ENCODE peak calls at places on chromosome 3, in ten cellular contexts. L, Z, H, K, N, V, S, B, M and T are unnamed samples.

GRCh38 chr3:177569823-177570657 is 372.8 kb upstream of the TBL1XR1 start:
- DNase-seq in L (peak; percentile 69), Z (no peak), H (no peak), K (peak; percentile 36), N (no peak), V (no peak), S (no peak), B (no peak), M (no peak), T (no peak)

GRCh38 chr3:14411988-14412387 is 9.6 kb downstream of the SLC6A6 start:
- DNase-seq in L (no peak), Z (no peak), H (no peak), K (no peak), N (no peak), V (no peak), S (no peak), B (no peak), M (no peak), T (no peak)

GRCh38 chr3:4139462-4140140 is 163.6 kb upstream of the SETMAR start:
- DNase-seq in L (no peak), Z (peak; percentile 79), H (no peak), K (no peak), N (no peak), V (peak; percentile 22), S (no peak), B (no peak), M (no peak), T (no peak)

GRCh38 chr3:155763870-155764463 is 19.1 kb upstream of the PLCH1 start:
- DNase-seq in L (no peak), Z (no peak), H (no peak), K (no peak), N (no peak), V (no peak), S (no peak), B (no peak), M (no peak), T (no peak)

GRCh38 chr3:45640091-45640507 is 45.5 kb downstream of the LIMD1 start:
- DNase-seq in L (no peak), Z (no peak), H (no peak), K (no peak), N (no peak), V (no peak), S (no peak), B (no peak), M (no peak), T (no peak)

GRCh38 chr3:149512073-149512782 is 37.7 kb downstream of the TM4SF4 start:
- DNase-seq in L (peak; percentile 35), Z (peak; percentile 64), H (no peak), K (peak; percentile 40), N (peak; percentile 70), V (peak; percentile 60), S (peak; percentile 71), B (no peak), M (peak; percentile 72), T (peak; percentile 64)

GRCh38 chr3:169939320-169939719 is 27.3 kb upstream of the SEC62 start:
- DNase-seq in L (no peak), Z (no peak), H (no peak), K (no peak), N (no peak), V (no peak), S (no peak), B (no peak), M (no peak), T (no peak)

GRCh38 chr3:196332168-196332567 is 6.0 kb downstream of the TM4SF19 start:
- DNase-seq in L (no peak), Z (no peak), H (no peak), K (no peak), N (no peak), V (no peak), S (no peak), B (no peak), M (no peak), T (no peak)

GRCh38 chr3:12556723-12557471 is at the start of gene MKRN2:
- DNase-seq in L (peak; percentile 59), Z (peak; percentile 64), H (peak; percentile 96), K (peak; percentile 81), N (peak; percentile 72), V (peak; percentile 91), S (peak; percentile 90), B (peak; percentile 85), M (peak; percentile 78), T (peak; percentile 72)
- TF ChIP-seq CTCF in L (no peak), Z (peak; percentile 7), H (no peak), K (no peak), N (no peak), V (no peak), S (no peak), B (no peak), M (no peak), T (no peak)

GRCh38 chr3:171195686-171196085 is 169.2 kb upstream of the SLC2A2 start:
- DNase-seq in L (no peak), Z (no peak), H (no peak), K (peak; percentile 67), N (no peak), V (no peak), S (no peak), B (no peak), M (no peak), T (no peak)
- TF ChIP-seq CTCF in L (no peak), Z (no peak), H (no peak), K (peak; percentile 50), N (no peak), V (no peak), S (no peak), B (no peak), M (peak; percentile 5), T (peak; percentile 33)

DNA sequence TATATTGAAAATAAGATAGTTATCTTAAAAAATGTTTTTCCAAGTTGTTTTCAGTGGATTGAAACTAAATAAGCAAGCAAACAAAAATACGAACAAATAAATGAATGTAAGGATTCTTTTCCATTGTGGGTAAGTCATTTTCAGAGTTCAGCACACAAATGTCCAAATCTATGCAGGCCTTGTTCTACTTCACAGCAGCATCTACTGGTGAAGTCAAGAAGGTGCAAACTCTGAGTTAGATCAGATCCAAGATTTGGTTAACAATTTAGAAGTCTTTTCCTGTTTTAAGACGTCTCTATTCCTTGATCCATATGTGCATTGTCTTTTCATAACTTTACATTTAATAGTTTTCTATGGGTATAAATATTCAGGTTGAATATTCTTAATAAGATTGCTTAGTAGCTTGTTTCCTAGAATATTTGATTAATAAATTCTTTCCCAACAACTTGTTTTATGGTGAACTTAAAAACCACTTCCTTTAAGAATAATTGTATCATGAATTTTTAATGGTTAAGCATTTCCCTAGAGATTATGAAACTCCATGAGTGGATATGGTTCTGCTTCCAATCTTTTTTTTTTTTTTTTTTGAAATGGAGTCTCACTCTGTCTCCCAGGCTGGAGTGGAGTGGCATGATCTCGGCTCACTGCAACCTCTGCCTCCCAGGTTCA is 10.5 kb downstream of the PTX3 start:
- DNase-seq in L (no peak), Z (no peak), H (no peak), K (peak; percentile 45), N (peak; percentile 16), V (no peak), S (no peak), B (no peak), M (peak; percentile 70), T (no peak)
- TF ChIP-seq CTCF in L (peak; percentile 92), Z (no peak), H (peak; percentile 39), K (peak; percentile 72), N (peak; percentile 74), V (no peak), S (no peak), B (no peak), M (peak; percentile 68), T (no peak)

DNA sequence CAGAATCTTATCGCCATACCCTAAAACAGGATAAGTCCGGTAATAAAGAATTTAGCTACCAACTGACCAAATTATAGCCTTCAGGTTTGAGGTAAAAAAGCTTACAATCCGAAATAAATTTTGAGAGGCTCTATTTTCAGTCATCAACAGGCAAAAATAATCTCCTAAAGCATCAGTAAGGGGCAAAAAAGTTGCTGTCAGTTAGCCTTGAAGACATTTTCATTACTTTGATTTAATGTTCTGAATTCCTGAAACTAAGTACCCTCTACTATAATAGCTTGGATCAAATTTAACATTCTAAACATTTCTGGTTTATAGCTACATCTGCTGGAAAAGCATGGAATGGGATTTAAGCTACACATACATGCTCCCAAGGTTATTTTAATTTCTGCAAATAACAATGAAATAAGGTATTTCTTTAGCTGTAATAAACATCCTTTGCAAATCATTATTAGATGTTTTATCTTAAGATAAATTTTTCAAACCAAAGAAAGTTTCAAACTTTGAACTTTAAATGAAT is 245.5 kb downstream of the ULK4 start:
- DNase-seq in L (no peak), Z (no peak), H (no peak), K (no peak), N (peak; percentile 5), V (no peak), S (no peak), B (no peak), M (peak; percentile 37), T (no peak)
- TF ChIP-seq CTCF in L (peak; percentile 53), Z (peak; percentile 27), H (no peak), K (peak; percentile 46), N (peak; percentile 56), V (peak; percentile 31), S (no peak), B (no peak), M (peak; percentile 59), T (peak; percentile 22)

GRCh38 chr3:117439812-117440211 is 730.2 kb downstream of the TUSC7 start:
- DNase-seq in L (no peak), Z (peak; percentile 13), H (no peak), K (peak; percentile 9), N (no peak), V (no peak), S (no peak), B (no peak), M (peak; percentile 45), T (no peak)
- TF ChIP-seq CTCF in L (peak; percentile 27), Z (peak; percentile 29), H (no peak), K (peak; percentile 50), N (no peak), V (no peak), S (no peak), B (no peak), M (peak; percentile 59), T (no peak)

DNA sequence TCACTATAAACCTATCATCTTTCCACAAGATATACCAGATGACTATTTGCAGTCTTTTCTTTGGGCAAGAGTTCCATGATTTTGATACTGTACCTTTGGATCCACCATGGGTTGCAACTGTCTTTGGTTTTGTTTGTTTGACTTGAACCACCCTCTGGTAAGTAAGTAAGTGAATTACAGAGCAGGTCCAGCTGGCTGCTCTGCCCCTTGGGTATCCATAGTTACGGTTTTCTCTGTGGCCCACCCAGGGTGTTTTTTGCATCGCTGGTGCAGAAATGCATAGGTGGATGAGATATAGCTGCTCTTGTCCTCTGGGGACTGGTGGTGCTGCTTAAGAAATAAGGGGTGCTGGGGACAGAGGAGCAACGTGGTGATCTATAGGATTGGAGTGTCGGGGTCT is 33.8 kb downstream of the CHDH start:
- DNase-seq in L (no peak), Z (no peak), H (no peak), K (no peak), N (no peak), V (no peak), S (no peak), B (no peak), M (no peak), T (no peak)
- TF ChIP-seq CTCF in L (no peak), Z (no peak), H (no peak), K (no peak), N (no peak), V (no peak), S (no peak), B (no peak), M (no peak), T (no peak)